ENCODE peak calls at places on chromosomes 7 and 10, in nine cellular contexts. M is A549, H is gastrocnemius medialis, I is right lobe of liver, O is NB4, Z is body of pancreas, E is uterus, K is endothelial cell of umbilical vein, P is lower leg skin. W is an unnamed sample.

GRCh38 chr7:149147730-149148653 is 739 bp downstream of the ZNF398 start:
- DNase-seq in H (peak; percentile 27), Z (peak; percentile 63), P (no peak), K (peak; percentile 74), M (peak; percentile 48), I (peak; percentile 73), E (no peak), O (peak; percentile 74), W (peak; percentile 82)

GRCh38 chr7:1532456-1533254 is 2.2 kb downstream of the MAFK start:
- DNase-seq in Z (peak; percentile 94), O (peak; percentile 95), I (peak; percentile 87), E (peak; percentile 87), H (peak; percentile 81), K (peak; percentile 97), P (peak; percentile 89), M (peak; percentile 86), W (peak; percentile 82)

GRCh38 chr10:85646312-85646711 is 720.3 kb downstream of the GRID1 start:
- DNase-seq in K (peak; percentile 11), O (no peak), P (no peak), Z (no peak), E (no peak), I (no peak), H (peak; percentile 30), M (peak; percentile 46), W (no peak)

GRCh38 chr10:105029285-105029684 is 388.2 kb downstream of the SORCS3 start:
- DNase-seq in M (no peak), Z (no peak), I (no peak), H (no peak), E (no peak), O (no peak), K (no peak), P (no peak), W (no peak)

GRCh38 chr10:6669269-6669859 is 89.3 kb upstream of the PRKCQ start:
- DNase-seq in O (peak; percentile 47), K (peak; percentile 75), E (no peak), Z (peak; percentile 9), H (no peak), M (peak; percentile 72), P (no peak), I (no peak), W (peak; percentile 50)

GRCh38 chr7:33722383-33723096 is 182.8 kb upstream of the BMPER start:
- DNase-seq in H (peak; percentile 66), K (peak; percentile 59), O (peak; percentile 31), M (peak; percentile 70), P (no peak), E (no peak), Z (no peak), I (no peak), W (no peak)

GRCh38 chr10:31928531-31929259 is at the start of gene ARHGAP12:
- DNase-seq in K (peak; percentile 89), O (peak; percentile 84), H (peak; percentile 92), P (peak; percentile 91), I (peak; percentile 96), Z (peak; percentile 94), M (peak; percentile 89), E (peak; percentile 89), W (peak; percentile 90)

GRCh38 chr10:50540069-50540825 is 83.5 kb downstream of the SGMS1 start:
- DNase-seq in O (peak; percentile 30), E (no peak), K (no peak), P (no peak), Z (no peak), M (no peak), H (no peak), I (no peak), W (no peak)

GRCh38 chr7:121610243-121610642 is 214.1 kb upstream of the FAM3C start:
- DNase-seq in I (no peak), O (no peak), H (peak; percentile 11), Z (no peak), M (no peak), E (no peak), K (no peak), P (peak; percentile 69), W (no peak)

GRCh38 chr7:106611911-106612310 is 49.0 kb downstream of the CCDC71L start:
- DNase-seq in H (no peak), E (no peak), I (peak; percentile 65), K (no peak), M (no peak), P (no peak), O (no peak), Z (no peak), W (no peak)

GRCh38 chr7:2107386-2108085 is 125.2 kb downstream of the MAD1L1 start:
- DNase-seq in M (no peak), H (peak; percentile 40), O (no peak), Z (no peak), K (peak; percentile 23), I (no peak), P (no peak), E (no peak), W (no peak)

GRCh38 chr10:77157248-77158019 is 480.2 kb downstream of the KCNMA1 start:
- DNase-seq in O (no peak), E (no peak), H (no peak), Z (no peak), P (no peak), I (no peak), K (no peak), M (peak; percentile 18), W (no peak)

GRCh38 chr7:114102996-114103395 is 184.2 kb upstream of the PPP1R3A start:
- DNase-seq in K (no peak), Z (no peak), H (no peak), O (no peak), E (no peak), I (no peak), M (no peak), P (no peak), W (no peak)

GRCh38 chr10:21953585-21954057 is 49.9 kb downstream of the DNAJC1 start:
- DNase-seq in M (peak; percentile 69), P (no peak), H (no peak), K (peak; percentile 70), E (no peak), Z (no peak), I (no peak), O (peak; percentile 46), W (peak; percentile 38)

GRCh38 chr10:32121648-32122047 is 65.4 kb upstream of the KIF5B start:
- DNase-seq in Z (no peak), O (no peak), E (no peak), I (no peak), K (no peak), P (no peak), M (no peak), H (no peak), W (no peak)

GRCh38 chr7:84202855-84203254 is 8.3 kb upstream of the SEMA3A start:
- DNase-seq in H (no peak), M (no peak), P (no peak), K (no peak), O (no peak), E (no peak), I (no peak), Z (no peak), W (no peak)

GRCh38 chr10:5985029-5985428 is 7.7 kb upstream of the IL15RA start:
- DNase-seq in H (no peak), E (no peak), M (no peak), I (no peak), K (no peak), O (no peak), P (peak; percentile 11), Z (no peak), W (no peak)

GRCh38 chr10:74227697-74228424 is 76.8 kb downstream of the ADK start:
- DNase-seq in K (peak; percentile 96), I (no peak), P (no peak), Z (no peak), O (peak; percentile 74), H (no peak), E (no peak), M (peak; percentile 28), W (no peak)

GRCh38 chr7:17640730-17641377 is 299.4 kb downstream of the SNX13 start:
- DNase-seq in H (no peak), M (peak; percentile 54), Z (peak; percentile 40), K (peak; percentile 33), I (no peak), O (peak; percentile 63), E (peak; percentile 19), P (no peak), W (peak; percentile 44)

DNA sequence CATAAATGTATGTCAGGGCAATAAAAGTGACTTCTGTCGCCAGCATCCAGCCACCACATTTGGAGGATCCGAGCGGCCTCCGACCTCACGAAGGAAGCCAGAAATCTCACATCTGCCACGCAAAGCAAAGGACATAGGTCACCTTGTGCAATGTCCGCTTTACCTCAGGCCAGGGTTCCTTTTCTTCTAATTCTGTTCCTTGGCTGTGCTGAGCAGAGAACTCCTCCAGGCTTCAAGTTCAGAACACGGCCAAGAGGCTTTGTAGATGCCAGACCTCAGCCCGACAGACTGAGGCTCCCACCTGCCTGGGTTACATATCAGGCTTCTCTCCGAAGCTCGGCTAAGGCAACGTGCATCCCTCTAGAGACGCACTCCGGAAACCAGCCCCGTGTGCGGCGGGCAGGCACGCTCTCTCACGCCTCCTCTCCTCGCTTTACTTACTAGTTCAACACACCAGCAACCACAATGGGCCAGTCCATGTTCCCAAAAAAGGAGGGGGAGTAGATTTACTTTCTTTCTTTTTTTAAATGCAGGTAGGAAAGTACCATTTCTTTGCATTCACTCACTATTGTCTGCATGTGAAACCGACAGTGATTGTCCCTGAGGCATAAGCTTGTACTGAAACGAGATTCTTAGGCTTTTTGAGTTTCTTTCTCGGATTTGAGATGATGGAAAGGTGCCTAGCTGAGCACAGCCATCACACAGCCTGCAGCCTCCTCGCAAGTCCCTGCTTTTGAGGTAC is 122.4 kb upstream of the AFAP1L2 start:
- DNase-seq in Z (peak; percentile 79), O (peak; percentile 95), I (peak; percentile 83), P (peak; percentile 84), K (peak; percentile 97), E (peak; percentile 83), M (peak; percentile 91), H (peak; percentile 75), W (peak; percentile 15)
- TF ChIP-seq POLR2A in Z (peak; percentile 75), O (peak; percentile 76), I (peak; percentile 80), P (no peak), K (peak; percentile 69), E (no peak), M (peak; percentile 80), H (peak; percentile 71), W (no peak)

GRCh38 chr10:92848441-92849233 is at the start of gene EXOC6:
- DNase-seq in O (peak; percentile 92), K (peak; percentile 86), I (peak; percentile 89), P (peak; percentile 63), H (peak; percentile 81), Z (peak; percentile 84), M (peak; percentile 88), E (peak; percentile 72), W (peak; percentile 94)
- TF ChIP-seq POLR2A in O (peak; percentile 76), K (peak; percentile 77), I (peak; percentile 58), P (no peak), H (no peak), Z (peak; percentile 57), M (peak; percentile 72), E (no peak), W (peak; percentile 41)

DNA sequence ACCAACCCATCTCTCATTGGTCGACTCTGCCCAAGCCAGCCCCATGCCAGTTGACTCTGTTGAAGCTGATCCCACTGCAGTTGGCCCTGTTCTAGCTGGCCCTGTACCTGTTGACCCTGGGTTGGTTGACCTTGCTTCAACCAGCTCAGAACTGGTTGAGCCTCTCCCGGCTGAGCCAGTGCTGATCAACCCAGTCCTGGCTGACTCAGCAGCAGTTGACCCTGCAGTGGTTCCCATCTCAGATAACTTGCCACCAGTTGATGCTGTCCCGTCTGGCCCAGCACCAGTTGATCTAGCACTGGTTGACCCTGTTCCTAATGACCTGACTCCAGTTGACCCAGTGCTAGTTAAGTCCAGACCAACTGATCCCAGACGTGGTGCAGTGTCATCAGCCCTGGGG is 7.4 kb downstream of the PPRC1 start:
- DNase-seq in K (no peak), H (no peak), O (no peak), Z (no peak), I (no peak), P (no peak), M (no peak), E (no peak), W (no peak)
- TF ChIP-seq POLR2A in K (no peak), H (no peak), O (no peak), Z (no peak), I (no peak), P (no peak), M (no peak), E (no peak), W (no peak)

GRCh38 chr10:110837418-110838120 is 34.2 kb upstream of the PDCD4 start:
- DNase-seq in I (no peak), Z (peak; percentile 65), H (no peak), K (peak; percentile 31), E (peak; percentile 76), M (no peak), P (no peak), O (no peak), W (no peak)
- TF ChIP-seq POLR2A in I (no peak), Z (peak; percentile 67), H (no peak), K (no peak), E (no peak), M (no peak), P (no peak), O (no peak), W (no peak)